ENCODE peak calls at places on chromosome 20, in four cellular contexts. One of them, this sample, is unnamed.

GRCh38 chr20:63014710-63015109 is 7.9 kb upstream of the BHLHE23 start:
- DNase-seq in mucosa of descending colon: no peak
- DNase-seq in heart right ventricle: no peak
- DNase-seq in cardiac muscle cell: peak; percentile 38
- DNase-seq in this sample: peak; percentile 97

GRCh38 chr20:64037498-64038213 is 1.7 kb downstream of the C20orf204 start:
- DNase-seq in mucosa of descending colon: no peak
- DNase-seq in heart right ventricle: no peak
- DNase-seq in cardiac muscle cell: no peak
- DNase-seq in this sample: no peak

GRCh38 chr20:34129518-34130162 is 17.6 kb upstream of the EIF2S2 start:
- DNase-seq in mucosa of descending colon: peak; percentile 49
- DNase-seq in heart right ventricle: peak; percentile 64
- DNase-seq in cardiac muscle cell: peak; percentile 83
- DNase-seq in this sample: peak; percentile 91

GRCh38 chr20:21396045-21396893 is 1.1 kb downstream of the NKX2-4 start:
- DNase-seq in mucosa of descending colon: peak; percentile 27
- DNase-seq in heart right ventricle: no peak
- DNase-seq in cardiac muscle cell: no peak
- DNase-seq in this sample: no peak

GRCh38 chr20:49482621-49483017 is at the start of gene KCNB1:
- DNase-seq in mucosa of descending colon: peak; percentile 61
- DNase-seq in heart right ventricle: peak; percentile 58
- DNase-seq in cardiac muscle cell: peak; percentile 76
- DNase-seq in this sample: peak; percentile 92

GRCh38 chr20:58543274-58543673 is 28.1 kb upstream of the APCDD1L start:
- DNase-seq in mucosa of descending colon: no peak
- DNase-seq in heart right ventricle: no peak
- DNase-seq in cardiac muscle cell: no peak
- DNase-seq in this sample: peak; percentile 8

GRCh38 chr20:9149087-9149486 is 80.2 kb downstream of the PLCB4 start:
- DNase-seq in mucosa of descending colon: no peak
- DNase-seq in heart right ventricle: no peak
- DNase-seq in cardiac muscle cell: no peak
- DNase-seq in this sample: no peak

GRCh38 chr20:22507240-22507961 is 77.0 kb downstream of the FOXA2 start:
- DNase-seq in mucosa of descending colon: no peak
- DNase-seq in heart right ventricle: no peak
- DNase-seq in cardiac muscle cell: no peak
- DNase-seq in this sample: peak; percentile 58

GRCh38 chr20:39855056-39855455 is 834.0 kb downstream of the MAFB start:
- DNase-seq in mucosa of descending colon: no peak
- DNase-seq in heart right ventricle: no peak
- DNase-seq in cardiac muscle cell: peak; percentile 6
- DNase-seq in this sample: no peak

GRCh38 chr20:6588296-6588695 is 179.2 kb upstream of the BMP2 start:
- DNase-seq in mucosa of descending colon: no peak
- DNase-seq in heart right ventricle: no peak
- DNase-seq in cardiac muscle cell: peak; percentile 74
- DNase-seq in this sample: no peak

GRCh38 chr20:52565614-52566013 is 374.0 kb upstream of the ZFP64 start:
- DNase-seq in mucosa of descending colon: no peak
- DNase-seq in heart right ventricle: no peak
- DNase-seq in cardiac muscle cell: no peak
- DNase-seq in this sample: no peak

GRCh38 chr20:24084281-24084680 is 95.7 kb upstream of the GGTLC1 start:
- DNase-seq in mucosa of descending colon: no peak
- DNase-seq in heart right ventricle: no peak
- DNase-seq in cardiac muscle cell: no peak
- DNase-seq in this sample: no peak

GRCh38 chr20:15359056-15359455 is 1021.6 kb upstream of the FLRT3 start:
- DNase-seq in mucosa of descending colon: no peak
- DNase-seq in heart right ventricle: no peak
- DNase-seq in cardiac muscle cell: no peak
- DNase-seq in this sample: no peak

GRCh38 chr20:32968833-32969241 is 35.4 kb downstream of the SUN5 start:
- DNase-seq in mucosa of descending colon: no peak
- DNase-seq in heart right ventricle: no peak
- DNase-seq in cardiac muscle cell: peak; percentile 32
- DNase-seq in this sample: no peak

GRCh38 chr20:23782366-23782983 is 31.7 kb upstream of the CST1 start:
- DNase-seq in mucosa of descending colon: no peak
- DNase-seq in heart right ventricle: peak; percentile 20
- DNase-seq in cardiac muscle cell: peak; percentile 43
- DNase-seq in this sample: peak; percentile 79

GRCh38 chr20:14067631-14068030 is 72.3 kb downstream of the MACROD2 start:
- DNase-seq in mucosa of descending colon: no peak
- DNase-seq in heart right ventricle: no peak
- DNase-seq in cardiac muscle cell: no peak
- DNase-seq in this sample: no peak

GRCh38 chr20:40587038-40587437 is 102.0 kb downstream of the MAFB start:
- DNase-seq in mucosa of descending colon: peak; percentile 52
- DNase-seq in heart right ventricle: no peak
- DNase-seq in cardiac muscle cell: no peak
- DNase-seq in this sample: no peak

GRCh38 chr20:63951398-63952209 is 4.6 kb downstream of the UCKL1 start:
- DNase-seq in mucosa of descending colon: peak; percentile 79
- DNase-seq in heart right ventricle: peak; percentile 61
- DNase-seq in cardiac muscle cell: no peak
- DNase-seq in this sample: no peak

GRCh38 chr20:62780204-62780603 is 16.1 kb upstream of the MRGBP start:
- DNase-seq in mucosa of descending colon: no peak
- DNase-seq in heart right ventricle: no peak
- DNase-seq in cardiac muscle cell: no peak
- DNase-seq in this sample: no peak

GRCh38 chr20:40568200-40568599 is 120.8 kb downstream of the MAFB start:
- DNase-seq in mucosa of descending colon: no peak
- DNase-seq in heart right ventricle: no peak
- DNase-seq in cardiac muscle cell: no peak
- DNase-seq in this sample: no peak

GRCh38 chr20:17620371-17621228 is 50.7 kb downstream of the DSTN start:
- DNase-seq in mucosa of descending colon: peak; percentile 18
- DNase-seq in heart right ventricle: no peak
- DNase-seq in cardiac muscle cell: no peak
- DNase-seq in this sample: no peak

DNA sequence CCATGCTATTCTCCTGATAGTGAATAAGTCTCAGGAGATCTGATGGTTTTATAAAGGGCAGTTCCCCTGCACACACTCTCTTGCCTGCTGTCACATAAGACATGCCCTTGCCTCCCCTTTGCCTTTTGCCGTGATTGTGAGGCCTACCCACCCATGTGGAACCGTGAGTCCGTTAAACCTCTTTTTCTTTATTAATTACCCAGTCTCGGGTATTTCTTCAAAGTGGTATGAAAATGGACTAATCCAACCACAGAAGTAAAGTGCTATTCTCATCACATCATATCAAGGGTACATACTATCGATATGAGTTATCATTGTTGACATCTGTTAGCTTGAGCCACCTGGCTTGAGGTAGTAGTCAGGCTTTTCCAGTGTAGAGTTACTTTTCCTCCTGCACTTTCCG is 2.3 kb downstream of the MANBAL start:
- DNase-seq in mucosa of descending colon: no peak
- DNase-seq in heart right ventricle: no peak
- DNase-seq in cardiac muscle cell: no peak
- DNase-seq in this sample: no peak
- H3K4me1 ChIP-seq in mucosa of descending colon: peaks cover 22% of the 10 kb centered on the region
- H3K4me1 ChIP-seq in heart right ventricle: peaks cover 24% of the 10 kb centered on the region
- H3K4me1 ChIP-seq in cardiac muscle cell: peaks cover 18% of the 10 kb centered on the region
- H3K4me1 ChIP-seq in this sample: peaks cover 5% of the 10 kb centered on the region

DNA sequence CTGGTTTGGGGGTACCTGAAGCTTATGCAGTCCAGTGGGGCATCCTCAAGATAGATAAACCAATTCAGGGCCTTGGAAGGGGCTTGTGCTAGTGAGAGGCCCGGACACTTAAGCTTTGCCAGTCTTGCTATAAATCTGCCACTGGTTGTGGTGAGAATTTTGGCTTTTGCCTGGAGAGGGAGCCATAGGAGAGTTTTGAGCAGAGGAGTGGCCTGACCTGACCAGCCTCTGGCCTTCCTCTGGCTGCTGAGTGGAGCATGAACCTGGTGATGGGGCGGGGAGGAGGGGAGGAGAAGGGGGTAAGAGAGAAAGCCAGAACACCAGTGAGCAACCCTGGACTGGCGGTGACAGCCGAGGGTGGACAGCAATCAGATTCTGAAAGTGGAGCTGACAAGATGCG is 7.1 kb downstream of the TMEM74B start:
- DNase-seq in mucosa of descending colon: no peak
- DNase-seq in heart right ventricle: no peak
- DNase-seq in cardiac muscle cell: peak; percentile 19
- DNase-seq in this sample: peak; percentile 56
- TF ChIP-seq CTCF in mucosa of descending colon: no peak
- TF ChIP-seq CTCF in heart right ventricle: no peak
- TF ChIP-seq CTCF in cardiac muscle cell: no peak
- TF ChIP-seq CTCF in this sample: peak; percentile 50

GRCh38 chr20:57431539-57431835 is 40.3 kb downstream of the RBM38 start:
- DNase-seq in mucosa of descending colon: no peak
- DNase-seq in heart right ventricle: no peak
- DNase-seq in cardiac muscle cell: no peak
- DNase-seq in this sample: no peak
- H3K4me1 ChIP-seq in mucosa of descending colon: peaks cover 19% of the 10 kb centered on the region
- H3K4me1 ChIP-seq in heart right ventricle: peaks cover 28% of the 10 kb centered on the region
- H3K4me1 ChIP-seq in cardiac muscle cell: peaks cover 26% of the 10 kb centered on the region
- H3K4me1 ChIP-seq in this sample: peaks cover 7% of the 10 kb centered on the region

GRCh38 chr20:12570371-12570770 is 438.4 kb upstream of the SPTLC3 start:
- DNase-seq in mucosa of descending colon: peak; percentile 37
- DNase-seq in heart right ventricle: no peak
- DNase-seq in cardiac muscle cell: peak; percentile 20
- DNase-seq in this sample: peak; percentile 60
- TF ChIP-seq CTCF in mucosa of descending colon: peak; percentile 26
- TF ChIP-seq CTCF in heart right ventricle: no peak
- TF ChIP-seq CTCF in cardiac muscle cell: peak; percentile 37
- TF ChIP-seq CTCF in this sample: peak; percentile 57

GRCh38 chr20:43726333-43726732 is 469 bp downstream of the GTSF1L start:
- DNase-seq in mucosa of descending colon: no peak
- DNase-seq in heart right ventricle: no peak
- DNase-seq in cardiac muscle cell: no peak
- DNase-seq in this sample: no peak

GRCh38 chr20:43731469-43731868 is 4.7 kb upstream of the GTSF1L start:
- DNase-seq in mucosa of descending colon: no peak
- DNase-seq in heart right ventricle: no peak
- DNase-seq in cardiac muscle cell: peak; percentile 74
- DNase-seq in this sample: no peak

GRCh38 chr20:43727980-43728590 is 1.3 kb upstream of the GTSF1L start:
- DNase-seq in mucosa of descending colon: no peak
- DNase-seq in heart right ventricle: no peak
- DNase-seq in cardiac muscle cell: no peak
- DNase-seq in this sample: no peak

GRCh38 chr20:43726811-43727338 is at the start of gene GTSF1L:
- DNase-seq in mucosa of descending colon: no peak
- DNase-seq in heart right ventricle: peak; percentile 15
- DNase-seq in cardiac muscle cell: peak; percentile 71
- DNase-seq in this sample: no peak

DNA sequence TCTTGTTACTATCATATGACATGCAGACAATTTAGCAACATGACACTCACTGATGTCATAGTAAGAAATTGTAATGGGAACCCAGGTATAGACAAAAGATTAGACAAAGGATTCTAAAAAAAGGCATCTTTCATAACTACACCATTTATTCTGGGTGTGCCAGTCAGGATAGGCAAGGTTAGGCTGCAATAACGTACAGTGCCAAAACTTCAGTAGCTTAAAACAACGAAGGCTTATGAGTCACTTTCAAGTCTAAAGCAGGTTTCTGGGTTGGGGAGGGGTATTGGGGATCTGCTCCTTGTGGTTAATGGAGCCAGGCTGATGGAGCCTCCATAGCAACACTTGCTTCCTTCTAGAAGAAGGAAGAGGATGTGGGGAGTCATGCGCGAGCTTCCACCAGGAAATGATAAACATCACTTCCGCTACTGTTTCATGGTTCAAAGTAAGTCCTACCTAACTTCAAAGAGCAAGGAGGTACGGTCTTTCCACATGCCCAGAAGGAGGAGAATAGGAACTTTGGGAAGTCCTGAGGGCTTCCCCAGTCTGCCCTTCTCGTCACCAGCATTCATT is 2.0 kb upstream of the GTSF1L start:
- DNase-seq in mucosa of descending colon: no peak
- DNase-seq in heart right ventricle: no peak
- DNase-seq in cardiac muscle cell: no peak
- DNase-seq in this sample: no peak
- H3K4me1 ChIP-seq in mucosa of descending colon: peaks cover 4% of the 10 kb centered on the region
- H3K4me1 ChIP-seq in heart right ventricle: no peaks in the 10 kb centered on the region
- H3K4me1 ChIP-seq in cardiac muscle cell: no peaks in the 10 kb centered on the region
- H3K4me1 ChIP-seq in this sample: peaks cover 5% of the 10 kb centered on the region

GRCh38 chr20:44572551-44573500 is 9.6 kb upstream of the PKIG start:
- DNase-seq in mucosa of descending colon: no peak
- DNase-seq in heart right ventricle: peak; percentile 64
- DNase-seq in cardiac muscle cell: peak; percentile 84
- DNase-seq in this sample: no peak

GRCh38 chr20:44579313-44580090 is 2.9 kb upstream of the PKIG start:
- DNase-seq in mucosa of descending colon: no peak
- DNase-seq in heart right ventricle: no peak
- DNase-seq in cardiac muscle cell: no peak
- DNase-seq in this sample: no peak

GRCh38 chr20:44574372-44574771 is 8.0 kb upstream of the PKIG start:
- DNase-seq in mucosa of descending colon: no peak
- DNase-seq in heart right ventricle: no peak
- DNase-seq in cardiac muscle cell: no peak
- DNase-seq in this sample: no peak

GRCh38 chr20:44573501-44573869 is 8.9 kb upstream of the PKIG start:
- DNase-seq in mucosa of descending colon: no peak
- DNase-seq in heart right ventricle: no peak
- DNase-seq in cardiac muscle cell: no peak
- DNase-seq in this sample: no peak

GRCh38 chr20:44576297-44576696 is 6.1 kb upstream of the PKIG start:
- DNase-seq in mucosa of descending colon: no peak
- DNase-seq in heart right ventricle: peak; percentile 52
- DNase-seq in cardiac muscle cell: peak; percentile 71
- DNase-seq in this sample: no peak
- TF ChIP-seq CTCF in mucosa of descending colon: no peak
- TF ChIP-seq CTCF in heart right ventricle: peak; percentile 15
- TF ChIP-seq CTCF in cardiac muscle cell: peak; percentile 53
- TF ChIP-seq CTCF in this sample: peak; percentile 62

DNA sequence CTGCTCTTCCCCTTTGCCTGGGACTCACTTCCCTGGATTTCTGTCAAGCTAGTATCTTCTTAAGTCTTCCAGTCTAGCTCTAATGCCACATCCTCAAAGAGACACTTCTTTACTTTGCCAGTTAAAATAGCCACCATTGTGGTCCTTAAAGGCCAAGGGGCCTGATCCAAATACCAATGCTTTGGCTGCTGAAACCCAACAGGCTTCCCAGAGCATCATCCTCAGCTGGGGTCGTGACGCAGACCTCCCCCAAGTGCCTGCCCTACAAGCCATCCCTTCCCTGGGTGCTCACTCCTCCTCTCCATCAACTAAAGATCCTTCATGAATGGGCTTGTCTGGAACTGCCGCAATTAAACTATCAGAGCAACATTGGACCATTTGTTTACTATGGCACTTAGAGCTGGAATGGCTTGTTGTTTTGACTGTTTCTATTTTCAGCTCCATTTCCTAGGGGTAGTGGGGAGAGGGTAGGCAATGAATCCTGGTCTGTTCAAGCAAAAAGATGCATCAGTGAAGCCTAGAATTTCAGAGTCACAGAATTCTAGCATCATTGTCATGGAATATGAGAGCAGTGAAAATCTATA is 79.6 kb upstream of the SIRPA start:
- DNase-seq in mucosa of descending colon: no peak
- DNase-seq in heart right ventricle: no peak
- DNase-seq in cardiac muscle cell: no peak
- DNase-seq in this sample: no peak
- H3K4me1 ChIP-seq in mucosa of descending colon: peaks cover 5% of the 10 kb centered on the region
- H3K4me1 ChIP-seq in heart right ventricle: peaks cover 59% of the 10 kb centered on the region
- H3K4me1 ChIP-seq in cardiac muscle cell: no peaks in the 10 kb centered on the region
- H3K4me1 ChIP-seq in this sample: no peaks in the 10 kb centered on the region

This sample was measured in Caco-2.